ENCODE peak calls at places on chromosomes 11 and 22, in seven cellular contexts. W, Y, Z, E, G, V and S are unnamed samples.

GRCh38 chr11:12963051-12963450 is 46.1 kb upstream of the RASSF10 start:
- DNase-seq in W (no peak), Y (no peak), Z (no peak), E (no peak), G (no peak), V (no peak), S (no peak)

GRCh38 chr11:106399624-106400023 is 322.2 kb downstream of the AASDHPPT start:
- DNase-seq in W (no peak), Y (no peak), Z (peak; percentile 62), E (no peak), G (no peak), V (no peak), S (no peak)

GRCh38 chr11:32792948-32793475 is 1.4 kb downstream of the CCDC73 start:
- DNase-seq in W (peak; percentile 39), Y (peak; percentile 43), Z (peak; percentile 55), E (no peak), G (peak; percentile 44), V (peak; percentile 24), S (peak; percentile 31)

GRCh38 chr22:26476705-26477340 is 6.8 kb downstream of the HPS4 start:
- DNase-seq in W (no peak), Y (no peak), Z (peak; percentile 77), E (no peak), G (no peak), V (no peak), S (no peak)

GRCh38 chr11:17734418-17734911 is at the start of gene KCNC1:
- DNase-seq in W (no peak), Y (no peak), Z (peak; percentile 43), E (no peak), G (no peak), V (peak; percentile 33), S (peak; percentile 88)

GRCh38 chr11:65899356-65900124 is 648 bp downstream of the FOSL1 start:
- DNase-seq in W (peak; percentile 70), Y (peak; percentile 82), Z (peak; percentile 62), E (no peak), G (peak; percentile 55), V (peak; percentile 62), S (peak; percentile 78)

GRCh38 chr22:23804781-23805291 is 18.1 kb downstream of the SMARCB1 start:
- DNase-seq in W (no peak), Y (no peak), Z (no peak), E (no peak), G (no peak), V (no peak), S (no peak)

GRCh38 chr11:103798456-103798855 is 238.0 kb upstream of the DDI1 start:
- DNase-seq in W (no peak), Y (no peak), Z (peak; percentile 44), E (no peak), G (no peak), V (no peak), S (no peak)

GRCh38 chr22:50610581-50610980 is 10.0 kb downstream of the MAPK8IP2 start:
- DNase-seq in W (no peak), Y (no peak), Z (no peak), E (no peak), G (no peak), V (no peak), S (peak; percentile 12)

GRCh38 chr11:120182790-120183491 is 27.9 kb upstream of the OAF start:
- DNase-seq in W (peak; percentile 5), Y (no peak), Z (no peak), E (no peak), G (no peak), V (peak; percentile 52), S (no peak)

GRCh38 chr11:3723014-3723708 is 52.0 kb upstream of the CHRNA10 start:
- DNase-seq in W (peak; percentile 38), Y (no peak), Z (peak; percentile 98), E (peak; percentile 97), G (no peak), V (no peak), S (no peak)

GRCh38 chr11:293852-294661 is 5.1 kb downstream of the PGGHG start:
- DNase-seq in W (no peak), Y (no peak), Z (no peak), E (no peak), G (peak; percentile 13), V (peak; percentile 9), S (no peak)

GRCh38 chr11:898540-899190 is 11.9 kb downstream of the CHID1 start:
- DNase-seq in W (no peak), Y (no peak), Z (peak; percentile 47), E (no peak), G (no peak), V (no peak), S (no peak)

GRCh38 chr11:123577081-123577598 is 77.3 kb downstream of the SCN3B start:
- DNase-seq in W (peak; percentile 38), Y (peak; percentile 31), Z (peak; percentile 66), E (no peak), G (peak; percentile 39), V (peak; percentile 77), S (peak; percentile 90)